ENCODE peak calls at places on chromosomes 7 and 10, in four cellular contexts. V is Ammon's horn; X is stimulated activated CD4-positive, alpha-beta T cell treated with anti-CD3 and anti-CD28 coated beads, Interleukin-1b, Interleukin-23, amount 100 ng/mL, for 24 hours; P is activated CD8-positive, alpha-beta memory T cell treated with anti-CD3 and anti-CD28 coated beads for 1 hour. W is an unnamed sample.

GRCh38 chr10:114780610-114781184 is 40.9 kb upstream of the FHIP2A start:
- DNase-seq in V (no peak), X (no peak), P (no peak), W (no peak)

GRCh38 chr7:28615091-28615490 is 202.8 kb downstream of the CREB5 start:
- DNase-seq in V (peak), X (no peak), P (no peak), W (no peak)

GRCh38 chr7:30837581-30837980 is 66.4 kb downstream of the MINDY4 start:
- DNase-seq in V (no peak), X (no peak), P (no peak), W (no peak)

GRCh38 chr7:24881622-24882021 is 98.4 kb downstream of the OSBPL3 start:
- DNase-seq in V (no peak), X (no peak), P (no peak), W (no peak)

GRCh38 chr10:70742537-70743429 is 42.4 kb downstream of the TBATA start:
- DNase-seq in V (peak), X (no peak), P (no peak), W (no peak)

GRCh38 chr10:121655254-121656142 is 57.3 kb upstream of the FGFR2 start:
- DNase-seq in V (no peak), X (no peak), P (no peak), W (no peak)

GRCh38 chr7:149126662-149127321 is 668 bp upstream of the ZNF425 start:
- DNase-seq in V (peak), X (peak), P (peak), W (peak)

GRCh38 chr7:112143567-112143966 is 62.6 kb downstream of the DOCK4 start:
- DNase-seq in V (no peak), X (no peak), P (no peak), W (no peak)

W was measured in GM18507.